ENCODE peak calls at places on chromosomes 3 and 15, in four cellular contexts. O is uterus, N is osteocyte, Q is ascending aorta. X is an unnamed sample.

GRCh38 chr15:55434989-55435825 is 26.9 kb downstream of the PIERCE2 start:
- DNase-seq in O (no peak), N (no peak), Q (no peak), X (no peak)

GRCh38 chr3:139559541-139559940 is 20.0 kb upstream of the RBP1 start:
- DNase-seq in O (no peak), N (no peak), Q (no peak), X (no peak)

GRCh38 chr15:89333959-89334509 is 590 bp downstream of the POLG start:
- DNase-seq in O (no peak), N (no peak), Q (no peak), X (no peak)

GRCh38 chr15:70111203-70112017 is 13.7 kb upstream of the TLE3 start:
- DNase-seq in O (peak), N (no peak), Q (no peak), X (peak)

GRCh38 chr3:96465521-96465920 is 348.9 kb upstream of the EPHA6 start:
- DNase-seq in O (no peak), N (no peak), Q (no peak), X (no peak)

GRCh38 chr3:29826712-29827111 is 545.8 kb downstream of the RBMS3 start:
- DNase-seq in O (no peak), N (no peak), Q (no peak), X (no peak)

GRCh38 chr15:99651023-99651807 is 82.0 kb downstream of the LYSMD4 start:
- DNase-seq in O (no peak), N (no peak), Q (no peak), X (no peak)

GRCh38 chr3:194285024-194285858 is 65.9 kb downstream of the CPN2 start:
- DNase-seq in O (peak), N (no peak), Q (no peak), X (no peak)

GRCh38 chr3:69683076-69683806 is 56.0 kb upstream of the MITF start:
- DNase-seq in O (no peak), N (no peak), Q (no peak), X (no peak)

GRCh38 chr3:159029306-159030026 is 227.6 kb downstream of the MFSD1 start:
- DNase-seq in O (no peak), N (no peak), Q (no peak), X (no peak)

GRCh38 chr3:150376001-150376848 is 31.9 kb upstream of the TSC22D2 start:
- DNase-seq in O (peak), N (no peak), Q (no peak), X (no peak)

GRCh38 chr3:54600441-54601204 is 327.2 kb downstream of the LRTM1 start:
- DNase-seq in O (no peak), N (peak), Q (no peak), X (no peak)

GRCh38 chr3:106126016-106126525 is 257.3 kb upstream of the CBLB start:
- DNase-seq in O (no peak), N (no peak), Q (no peak), X (no peak)

GRCh38 chr3:71127463-71128243 is 455.9 kb downstream of the FOXP1 start:
- DNase-seq in O (no peak), N (no peak), Q (no peak), X (no peak)

GRCh38 chr3:189646902-189647542 is 15.8 kb downstream of the TP63 start:
- DNase-seq in O (no peak), N (no peak), Q (no peak), X (no peak)

GRCh38 chr3:189655617-189656016 is 24.4 kb downstream of the TP63 start:
- DNase-seq in O (no peak), N (no peak), Q (no peak), X (no peak)

DNA sequence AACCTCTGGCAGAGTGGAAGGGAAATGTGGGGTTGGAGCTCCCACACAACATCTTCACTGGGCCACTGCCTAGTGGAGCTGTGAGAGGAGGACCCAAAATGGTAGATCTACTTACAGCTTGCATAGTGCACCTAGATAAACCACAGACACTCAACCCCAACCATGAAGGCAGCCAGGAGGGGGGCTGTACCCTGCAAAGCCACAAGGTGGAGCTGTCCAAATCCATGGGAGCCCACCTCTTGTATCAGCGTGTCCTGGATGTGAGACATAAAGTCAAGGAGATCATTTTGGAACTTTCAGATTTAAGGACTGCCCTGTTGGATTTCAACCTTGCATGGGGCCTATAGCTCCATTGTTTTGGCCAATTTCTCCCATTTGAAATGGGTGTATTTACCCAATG is 20.9 kb downstream of the TP63 start:
- DNase-seq in O (no peak), N (no peak), Q (no peak), X (peak)
- TF ChIP-seq CTCF in O (no peak), N (peak), Q (no peak), X (peak)

DNA sequence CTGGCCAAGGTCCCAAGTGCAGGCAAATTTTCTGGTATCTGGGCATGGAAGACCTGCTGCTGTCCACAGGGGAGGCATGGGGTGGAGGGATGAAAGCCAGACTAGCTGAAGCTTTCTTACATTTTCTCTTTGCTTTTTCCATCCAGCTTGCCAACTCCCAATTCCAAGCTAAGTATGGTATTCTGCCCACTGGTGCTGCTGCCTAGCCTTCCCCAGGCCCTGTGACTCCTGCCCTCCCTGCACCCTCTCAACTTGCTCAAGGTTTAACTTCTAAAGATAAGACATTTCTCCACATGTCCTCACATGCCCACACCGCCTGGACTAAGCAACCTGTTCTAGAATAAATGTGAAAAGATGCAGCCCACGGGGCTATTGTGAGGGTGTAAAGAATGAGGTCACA is 59.5 kb upstream of the HACD2 start:
- DNase-seq in O (no peak), N (no peak), Q (no peak), X (no peak)
- TF ChIP-seq CTCF in O (no peak), N (no peak), Q (no peak), X (no peak)

DNA sequence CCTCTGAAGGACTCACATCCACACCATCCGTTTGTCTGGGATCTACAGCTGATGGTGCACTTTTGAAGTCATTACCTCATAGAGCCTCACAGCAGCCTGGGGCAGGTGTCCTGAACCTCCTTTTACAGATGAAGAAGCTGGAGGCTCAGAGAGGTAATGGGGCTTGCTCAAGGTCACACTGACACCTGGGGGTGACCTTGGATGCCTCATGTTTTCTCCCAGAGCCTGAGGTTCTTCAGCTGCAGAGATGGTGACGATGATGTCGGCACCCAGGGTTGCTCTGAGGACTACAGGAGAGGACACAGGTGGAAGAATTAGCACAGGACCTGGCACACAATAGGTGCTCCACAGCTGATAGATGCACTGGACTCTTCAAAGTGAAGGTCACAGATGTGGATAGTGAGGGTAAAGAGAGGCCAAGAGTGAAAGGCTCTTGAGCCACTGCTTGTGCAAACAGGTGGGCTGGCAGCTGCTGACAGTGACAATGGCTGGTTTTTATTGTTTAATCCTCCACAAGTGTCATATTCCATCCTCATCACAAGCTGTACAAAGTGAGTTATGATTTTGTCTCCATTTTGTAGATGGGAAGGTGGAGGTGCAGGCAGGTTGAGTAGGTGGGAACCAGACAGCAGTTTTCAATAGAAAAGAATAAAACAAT is 17.4 kb upstream of the ATP2B2 start:
- DNase-seq in O (no peak), N (peak), Q (no peak), X (no peak)
- TF ChIP-seq CTCF in O (no peak), N (no peak), Q (no peak), X (no peak)

DNA sequence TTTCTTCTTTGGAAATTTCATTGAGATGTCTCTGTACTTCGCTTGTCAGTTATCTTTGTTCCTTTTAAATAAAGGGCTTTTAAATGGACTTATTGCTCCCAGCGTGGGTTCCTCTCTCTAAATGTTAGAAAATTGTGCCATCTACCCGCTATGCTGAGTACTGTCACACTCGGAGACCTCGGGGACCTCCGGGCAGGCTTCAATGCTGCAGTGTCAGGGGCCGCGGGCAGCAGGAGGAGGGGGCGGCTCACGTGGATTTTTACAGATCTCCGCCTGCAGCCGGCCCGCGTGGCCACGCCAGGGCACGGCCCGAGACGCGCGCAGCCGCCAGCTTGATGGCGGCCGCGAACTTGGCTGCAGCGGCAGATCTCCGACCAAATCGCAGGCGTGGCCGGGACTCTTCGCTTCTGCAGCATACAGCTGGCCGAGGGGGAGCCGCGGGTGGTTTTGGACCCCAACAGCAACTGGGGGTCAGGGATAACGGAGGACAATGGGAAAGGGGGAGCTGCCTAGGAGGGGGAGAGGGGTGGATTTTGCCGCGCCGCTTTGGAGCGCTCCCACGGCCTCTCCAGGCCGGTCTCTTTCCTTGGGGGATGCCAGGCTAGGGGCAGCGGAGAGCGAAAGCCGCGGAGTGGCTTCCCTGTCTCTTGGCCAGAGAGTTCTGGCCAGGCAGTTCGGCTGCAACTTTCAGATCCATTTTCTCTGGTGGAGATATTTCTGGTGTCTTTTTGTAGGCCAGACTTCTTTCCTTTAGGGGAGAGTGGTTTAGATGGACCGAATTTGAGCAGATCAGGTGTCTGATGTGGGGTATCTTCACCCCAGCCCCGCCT is 15.3 kb downstream of the NR2F2 start:
- DNase-seq in O (peak), N (no peak), Q (no peak), X (no peak)
- TF ChIP-seq CTCF in O (peak), N (peak), Q (peak), X (peak)

GRCh38 chr3:126567696-126568438 is 9.1 kb upstream of the C3orf22 start:
- DNase-seq in O (no peak), N (no peak), Q (no peak), X (no peak)
- TF ChIP-seq CTCF in O (no peak), N (peak), Q (no peak), X (no peak)

X was measured in progenitor cell of endocrine pancreas.